ENCODE peak calls at places on chromosomes 2 and 18, in four cellular contexts. One of them, this sample, is unnamed.

GRCh38 chr2:95314964-95315611 is 17.9 kb downstream of the KCNIP3 start:
- DNase-seq in HT-29: peak; percentile 78
- DNase-seq in neural progenitor cell: peak; percentile 73
- DNase-seq in right cardiac atrium: no peak
- DNase-seq in this sample: peak; percentile 45

GRCh38 chr2:106176446-106177110 is 17.5 kb downstream of the UXS1 start:
- DNase-seq in HT-29: no peak
- DNase-seq in neural progenitor cell: no peak
- DNase-seq in right cardiac atrium: no peak
- DNase-seq in this sample: peak; percentile 11

GRCh38 chr2:126115975-126116374 is 540.0 kb upstream of the GYPC start:
- DNase-seq in HT-29: no peak
- DNase-seq in neural progenitor cell: peak; percentile 13
- DNase-seq in right cardiac atrium: no peak
- DNase-seq in this sample: no peak

GRCh38 chr18:58373486-58373885 is 255.4 kb downstream of the ALPK2 start:
- DNase-seq in HT-29: no peak
- DNase-seq in neural progenitor cell: peak; percentile 60
- DNase-seq in right cardiac atrium: no peak
- DNase-seq in this sample: no peak

GRCh38 chr18:8705941-8706544 is 687 bp downstream of the MTCL1 start:
- DNase-seq in HT-29: peak; percentile 41
- DNase-seq in neural progenitor cell: peak; percentile 45
- DNase-seq in right cardiac atrium: peak; percentile 45
- DNase-seq in this sample: no peak

GRCh38 chr2:236849940-236850339 is 235.7 kb upstream of the COPS8 start:
- DNase-seq in HT-29: no peak
- DNase-seq in neural progenitor cell: no peak
- DNase-seq in right cardiac atrium: no peak
- DNase-seq in this sample: no peak

GRCh38 chr2:140893685-140894084 is 1237.1 kb downstream of the LRP1B start:
- DNase-seq in HT-29: no peak
- DNase-seq in neural progenitor cell: no peak
- DNase-seq in right cardiac atrium: no peak
- DNase-seq in this sample: no peak

GRCh38 chr2:105438104-105438929 is 39.5 kb upstream of the FHL2 start:
- DNase-seq in HT-29: no peak
- DNase-seq in neural progenitor cell: peak; percentile 20
- DNase-seq in right cardiac atrium: peak; percentile 64
- DNase-seq in this sample: peak; percentile 79

GRCh38 chr2:3223080-3223923 is 154.3 kb downstream of the EIPR1 start:
- DNase-seq in HT-29: no peak
- DNase-seq in neural progenitor cell: no peak
- DNase-seq in right cardiac atrium: no peak
- DNase-seq in this sample: no peak

GRCh38 chr2:119929537-119929936 is 83.3 kb upstream of the EPB41L5 start:
- DNase-seq in HT-29: no peak
- DNase-seq in neural progenitor cell: no peak
- DNase-seq in right cardiac atrium: no peak
- DNase-seq in this sample: peak; percentile 69